ENCODE peak calls at places on chromosomes 13 and 19, in four cellular contexts. R, L, N and V are unnamed samples.

GRCh38 chr13:50686547-50686946 is 156.9 kb downstream of the DLEU7 start:
- DNase-seq in L (no peak), R (no peak), N (no peak), V (no peak)

GRCh38 chr13:79445968-79446645 is 34.8 kb upstream of the NDFIP2 start:
- DNase-seq in L (no peak), N (no peak), R (no peak), V (no peak)

GRCh38 chr13:100946588-100946987 is 272.0 kb upstream of the TMTC4 start:
- DNase-seq in L (no peak), R (no peak), N (no peak), V (no peak)

GRCh38 chr13:47111499-47111898 is 214.6 kb upstream of the HTR2A start:
- DNase-seq in N (no peak), R (no peak), L (no peak), V (no peak)

GRCh38 chr19:23470873-23471555 is 75.7 kb upstream of the ZNF91 start:
- DNase-seq in L (no peak), R (no peak), N (peak; percentile 41), V (no peak)

GRCh38 chr13:50955807-50956206 is 46.2 kb downstream of the RNASEH2B start:
- DNase-seq in R (no peak), L (no peak), N (no peak), V (no peak)

GRCh38 chr13:30415430-30416030 is 6.8 kb upstream of the UBE2L5 start:
- DNase-seq in N (no peak), R (no peak), L (no peak), V (no peak)

GRCh38 chr19:30212574-30212973 is 159.6 kb upstream of the ZNF536 start:
- DNase-seq in L (peak; percentile 15), R (no peak), N (no peak), V (no peak)

GRCh38 chr13:31909889-31910551 is 121.6 kb upstream of the FRY start:
- DNase-seq in R (peak; percentile 41), N (peak; percentile 62), L (no peak), V (peak; percentile 29)

GRCh38 chr13:50893211-50893852 is 16.3 kb upstream of the RNASEH2B start:
- DNase-seq in N (no peak), R (no peak), L (no peak), V (no peak)

GRCh38 chr13:40922437-40923040 is 96.6 kb downstream of the ELF1 start:
- DNase-seq in N (peak; percentile 91), R (no peak), L (no peak), V (no peak)

GRCh38 chr19:37986048-37986750 is 79.2 kb downstream of the SIPA1L3 start:
- DNase-seq in N (no peak), L (no peak), R (no peak), V (no peak)

GRCh38 chr19:48186015-48186414 is 15.5 kb downstream of the ZSWIM9 start:
- DNase-seq in R (no peak), N (no peak), L (no peak), V (no peak)

GRCh38 chr13:73520566-73521290 is 461.9 kb downstream of the KLF5 start:
- DNase-seq in L (no peak), R (no peak), N (no peak), V (no peak)

GRCh38 chr19:18425515-18426415 is 6.6 kb downstream of the SSBP4 start:
- DNase-seq in R (no peak), L (no peak), N (no peak), V (no peak)

GRCh38 chr13:111114362-111115050 is 604 bp upstream of the ARHGEF7 start:
- DNase-seq in N (no peak), L (peak; percentile 92), R (no peak), V (no peak)

GRCh38 chr19:41319500-41320184 is 9.7 kb downstream of the CCDC97 start:
- DNase-seq in L (no peak), N (no peak), R (no peak), V (no peak)
- H3K36me3 ChIP-seq in L (peaks cover 79% of the 10 kb centered on the region), N (peaks cover 5% of the 10 kb centered on the region), R (peaks cover 5% of the 10 kb centered on the region), V (peaks cover 15% of the 10 kb centered on the region)

GRCh38 chr19:13985771-13986347 is 20.3 kb downstream of the RFX1 start:
- DNase-seq in L (no peak), R (no peak), N (no peak), V (no peak)
- H3K4me3 ChIP-seq in L (no peak overlapping the region), R (no peak overlapping the region), N (no peak overlapping the region), V (no peak overlapping the region)

GRCh38 chr19:5623397-5624153 is 692 bp downstream of the SAFB start:
- DNase-seq in R (no peak), L (no peak), N (peak; percentile 31), V (no peak)

GRCh38 chr19:5621311-5621944 is 1.1 kb downstream of the SAFB2 start:
- DNase-seq in N (peak; percentile 27), R (no peak), L (no peak), V (no peak)

GRCh38 chr19:5622465-5623396 is at the start of the genes SAFB and SAFB2:
- DNase-seq in N (peak; percentile 99), R (peak; percentile 99), L (peak; percentile 100), V (peak; percentile 98)

GRCh38 chr19:5624154-5624663 is 1.3 kb downstream of the SAFB start:
- DNase-seq in L (peak; percentile 58), R (no peak), N (peak; percentile 58), V (no peak)

DNA sequence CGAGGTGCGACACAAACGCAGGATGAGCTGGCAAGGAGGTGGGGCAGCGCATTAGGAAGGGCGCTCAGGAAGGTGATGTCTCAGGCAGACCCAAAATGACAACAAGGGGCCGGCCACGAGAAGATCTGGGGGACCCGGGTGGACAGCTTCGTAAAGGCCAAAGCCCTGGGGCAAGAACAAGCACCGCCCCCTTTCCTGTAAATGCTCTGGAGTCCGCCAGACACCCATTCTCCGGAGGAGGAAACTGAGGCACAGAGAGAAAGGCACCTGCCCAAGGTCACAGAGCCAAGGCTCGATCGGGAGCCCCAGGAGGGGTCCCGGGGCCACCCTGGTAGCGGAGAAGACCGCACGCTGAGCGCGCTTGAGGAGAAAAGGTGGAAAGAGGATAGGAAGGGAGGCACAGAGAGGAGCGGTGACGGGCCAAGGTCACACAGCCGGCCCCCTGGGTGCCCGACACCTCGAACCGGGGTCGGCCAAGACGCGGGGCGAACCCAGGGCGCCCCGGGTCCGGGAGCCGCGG is 571 bp downstream of the SAFB2 start:
- DNase-seq in N (peak; percentile 56), R (no peak), L (peak; percentile 54), V (no peak)
- H3K36me3 ChIP-seq in N (peaks cover 9% of the 10 kb centered on the region), R (peaks cover 41% of the 10 kb centered on the region), L (peaks cover 56% of the 10 kb centered on the region), V (peaks cover 19% of the 10 kb centered on the region)

GRCh38 chr13:94174009-94174408 is 305.5 kb downstream of the DCT start:
- DNase-seq in L (no peak), N (no peak), R (no peak), V (no peak)

GRCh38 chr13:94173312-94173854 is 306.1 kb downstream of the DCT start:
- DNase-seq in L (no peak), R (no peak), N (no peak), V (no peak)

GRCh38 chr13:94169783-94170513 is 309.5 kb downstream of the DCT start:
- DNase-seq in R (no peak), L (no peak), N (no peak), V (no peak)

GRCh38 chr13:94163535-94163934 is 315.9 kb downstream of the DCT start:
- DNase-seq in L (no peak), R (no peak), N (no peak), V (no peak)

DNA sequence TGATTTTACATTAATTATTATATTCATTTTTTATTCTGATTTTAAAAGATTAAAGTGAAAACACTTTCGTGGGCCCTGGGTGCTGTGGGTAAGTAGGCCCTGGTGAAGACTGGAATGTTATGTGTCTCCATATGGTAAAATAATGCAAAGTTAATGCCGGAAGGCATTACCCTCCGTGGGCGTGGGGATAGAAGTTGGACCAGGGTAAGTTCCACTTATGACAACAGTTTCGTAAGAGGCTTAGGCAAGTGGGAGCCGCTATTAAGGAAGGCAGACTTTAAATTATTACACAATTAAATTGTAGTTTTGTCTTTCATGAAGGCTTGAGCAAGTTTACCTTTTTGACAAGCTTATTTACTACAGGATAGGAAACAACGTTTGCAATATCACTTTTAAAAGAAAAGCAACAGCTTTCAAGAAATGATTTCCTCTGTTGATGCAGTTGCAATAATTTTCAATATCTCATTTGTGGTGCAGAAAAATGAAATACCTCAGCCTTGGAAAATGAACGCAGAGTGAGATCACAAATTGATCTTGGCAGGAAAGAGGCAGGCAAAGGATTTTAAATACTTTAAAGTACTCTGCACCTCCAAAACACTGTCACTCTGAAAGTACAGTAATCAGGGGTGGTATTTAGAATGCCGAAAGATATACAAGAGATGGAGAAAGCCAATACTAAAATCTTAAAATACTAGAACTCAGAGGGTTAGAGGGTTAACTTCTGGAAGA is 310.5 kb downstream of the DCT start:
- DNase-seq in R (no peak), L (no peak), N (no peak), V (no peak)
- H3K4me3 ChIP-seq in R (no peak overlapping the region), L (no peak overlapping the region), N (no peak overlapping the region), V (no peak overlapping the region)